ENCODE peak calls at places on chromosomes 6 and 20, in four cellular contexts. P, R, N and K are unnamed samples.

GRCh38 chr6:158158123-158158522 is 9.9 kb downstream of the SERAC1 start:
- DNase-seq in P (no peak), R (no peak), N (no peak), K (no peak)

GRCh38 chr6:29424168-29424567 is 9.4 kb downstream of the OR12D1 start:
- DNase-seq in P (no peak), R (no peak), N (no peak), K (no peak)

GRCh38 chr6:40782355-40782754 is 195.2 kb upstream of the LRFN2 start:
- DNase-seq in P (no peak), R (no peak), N (no peak), K (no peak)

GRCh38 chr20:10634683-10635411 is 39.0 kb downstream of the JAG1 start:
- DNase-seq in P (no peak), R (no peak), N (no peak), K (no peak)

GRCh38 chr6:501891-502601 is 110.5 kb downstream of the IRF4 start:
- DNase-seq in P (peak), R (no peak), N (no peak), K (no peak)

GRCh38 chr6:7313505-7314165 is 636 bp upstream of the SSR1 start:
- DNase-seq in P (no peak), R (no peak), N (no peak), K (no peak)

GRCh38 chr20:34965051-34965450 is 9.4 kb downstream of the MYH7B start:
- DNase-seq in P (peak), R (no peak), N (no peak), K (no peak)

GRCh38 chr6:147507162-147508072 is 1.1 kb upstream of the SAMD5 start:
- DNase-seq in P (peak), R (peak), N (peak), K (no peak)

GRCh38 chr6:72553531-72554202 is 68.2 kb upstream of the KCNQ5 start:
- DNase-seq in P (no peak), R (no peak), N (no peak), K (no peak)

GRCh38 chr6:135180458-135181332 is at the start of gene MYB:
- DNase-seq in P (peak), R (peak), N (peak), K (peak)

GRCh38 chr20:63253438-63254236 is 626 bp downstream of the NKAIN4 start:
- DNase-seq in P (peak), R (peak), N (peak), K (peak)

GRCh38 chr6:128209771-128210170 is 308.9 kb upstream of the THEMIS start:
- DNase-seq in P (no peak), R (no peak), N (no peak), K (no peak)

GRCh38 chr6:999552-999951 is 306.6 kb upstream of the EXOC2 start:
- DNase-seq in P (no peak), R (no peak), N (no peak), K (no peak)

GRCh38 chr6:16683524-16684194 is 77.6 kb downstream of the ATXN1 start:
- DNase-seq in P (no peak), R (no peak), N (no peak), K (no peak)

GRCh38 chr20:20971810-20972209 is 134.3 kb downstream of the LINC00237 start:
- DNase-seq in P (no peak), R (no peak), N (no peak), K (no peak)

GRCh38 chr20:46350201-46350985 is 42.1 kb upstream of the CDH22 start:
- DNase-seq in P (peak), R (no peak), N (no peak), K (no peak)

GRCh38 chr20:57450419-57450818 is 59.2 kb downstream of the RBM38 start:
- DNase-seq in P (no peak), R (peak), N (peak), K (no peak)

GRCh38 chr6:94372229-94372628 is 952.9 kb upstream of the EPHA7 start:
- DNase-seq in P (no peak), R (no peak), N (no peak), K (no peak)

GRCh38 chr6:18380165-18380564 is 7.0 kb upstream of the RNF144B start:
- DNase-seq in P (no peak), R (no peak), N (no peak), K (no peak)

GRCh38 chr20:49693435-49694171 is 20.1 kb downstream of the B4GALT5 start:
- DNase-seq in P (no peak), R (no peak), N (no peak), K (no peak)

GRCh38 chr20:34967421-34967820 is 11.8 kb downstream of the MYH7B start:
- DNase-seq in P (no peak), R (no peak), N (no peak), K (no peak)

GRCh38 chr6:32666420-32667300 is at the start of gene HLA-DQB1:
- DNase-seq in P (peak), R (no peak), N (peak), K (peak)

GRCh38 chr6:27812805-27813626 is 99.2 kb downstream of the OR2B2 start:
- DNase-seq in P (peak), R (no peak), N (no peak), K (no peak)